ENCODE peak calls at places on chromosomes 5 and 9, in five cellular contexts. One of them, this sample, is unnamed.

GRCh38 chr9:99778308-99778707 is 43.4 kb upstream of the NR4A3 start:
- DNase-seq in NT2/D1: no peak
- DNase-seq in GM12878: no peak
- DNase-seq in HepG2: no peak
- DNase-seq in H1: no peak
- DNase-seq in this sample: no peak

GRCh38 chr5:117084052-117084451 is 509.4 kb upstream of the SEMA6A start:
- DNase-seq in NT2/D1: no peak
- DNase-seq in GM12878: no peak
- DNase-seq in HepG2: no peak
- DNase-seq in H1: no peak
- DNase-seq in this sample: no peak

GRCh38 chr5:92508271-92508670 is 1072.7 kb downstream of the NR2F1-AS1 start:
- DNase-seq in NT2/D1: no peak
- DNase-seq in GM12878: no peak
- DNase-seq in HepG2: no peak
- DNase-seq in H1: no peak
- DNase-seq in this sample: no peak

GRCh38 chr5:95903838-95904237 is 57.8 kb downstream of the ELL2 start:
- DNase-seq in NT2/D1: no peak
- DNase-seq in GM12878: no peak
- DNase-seq in HepG2: no peak
- DNase-seq in H1: no peak
- DNase-seq in this sample: no peak

GRCh38 chr9:35938474-35939145 is 19.3 kb downstream of the OR2S2 start:
- DNase-seq in NT2/D1: no peak
- DNase-seq in GM12878: no peak
- DNase-seq in HepG2: no peak
- DNase-seq in H1: no peak
- DNase-seq in this sample: no peak

GRCh38 chr9:129514891-129515290 is 106.0 kb downstream of the C9orf50 start:
- DNase-seq in NT2/D1: no peak
- DNase-seq in GM12878: no peak
- DNase-seq in HepG2: no peak
- DNase-seq in H1: no peak
- DNase-seq in this sample: no peak

GRCh38 chr9:113645224-113645971 is 181.9 kb downstream of the RGS3 start:
- DNase-seq in NT2/D1: no peak
- DNase-seq in GM12878: no peak
- DNase-seq in HepG2: no peak
- DNase-seq in H1: no peak
- DNase-seq in this sample: no peak

GRCh38 chr5:61472172-61472958 is 140.3 kb downstream of the ZSWIM6 start:
- DNase-seq in NT2/D1: no peak
- DNase-seq in GM12878: no peak
- DNase-seq in HepG2: no peak
- DNase-seq in H1: no peak
- DNase-seq in this sample: no peak

GRCh38 chr9:84671651-84672467 is 2.3 kb downstream of the NTRK2 start:
- DNase-seq in NT2/D1: no peak
- DNase-seq in GM12878: no peak
- DNase-seq in HepG2: no peak
- DNase-seq in H1: no peak
- DNase-seq in this sample: no peak

GRCh38 chr5:115778417-115778816 is 38.0 kb downstream of the CDO1 start:
- DNase-seq in NT2/D1: no peak
- DNase-seq in GM12878: no peak
- DNase-seq in HepG2: no peak
- DNase-seq in H1: no peak
- DNase-seq in this sample: no peak

GRCh38 chr9:37968228-37968672 is 64.3 kb upstream of the SLC25A51 start:
- DNase-seq in NT2/D1: no peak
- DNase-seq in GM12878: no peak
- DNase-seq in HepG2: peak
- DNase-seq in H1: no peak
- DNase-seq in this sample: no peak

GRCh38 chr5:80161165-80161564 is 94.7 kb downstream of the SERINC5 start:
- DNase-seq in NT2/D1: no peak
- DNase-seq in GM12878: no peak
- DNase-seq in HepG2: no peak
- DNase-seq in H1: no peak
- DNase-seq in this sample: no peak

GRCh38 chr9:88583901-88584596 is 49.1 kb downstream of the NXNL2 start:
- DNase-seq in NT2/D1: no peak
- DNase-seq in GM12878: no peak
- DNase-seq in HepG2: no peak
- DNase-seq in H1: no peak
- DNase-seq in this sample: no peak

GRCh38 chr9:109905472-109905871 is 125.5 kb downstream of the PALM2AKAP2 start:
- DNase-seq in NT2/D1: no peak
- DNase-seq in GM12878: no peak
- DNase-seq in HepG2: no peak
- DNase-seq in H1: no peak
- DNase-seq in this sample: no peak

GRCh38 chr9:109907400-109907799 is 127.4 kb downstream of the PALM2AKAP2 start:
- DNase-seq in NT2/D1: no peak
- DNase-seq in GM12878: no peak
- DNase-seq in HepG2: no peak
- DNase-seq in H1: no peak
- DNase-seq in this sample: no peak

GRCh38 chr9:109908459-109909390 is 128.7 kb downstream of the PALM2AKAP2 start:
- DNase-seq in NT2/D1: no peak
- DNase-seq in GM12878: no peak
- DNase-seq in HepG2: no peak
- DNase-seq in H1: no peak
- DNase-seq in this sample: no peak

GRCh38 chr9:109906766-109907382 is 126.9 kb downstream of the PALM2AKAP2 start:
- DNase-seq in NT2/D1: no peak
- DNase-seq in GM12878: no peak
- DNase-seq in HepG2: peak
- DNase-seq in H1: no peak
- DNase-seq in this sample: no peak

GRCh38 chr9:109907810-109908458 is 127.9 kb downstream of the PALM2AKAP2 start:
- DNase-seq in NT2/D1: no peak
- DNase-seq in GM12878: no peak
- DNase-seq in HepG2: peak
- DNase-seq in H1: no peak
- DNase-seq in this sample: no peak
- TF ChIP-seq SUZ12 in NT2/D1: no peak
- TF ChIP-seq SUZ12 in GM12878: no peak
- TF ChIP-seq SUZ12 in HepG2: no peak
- TF ChIP-seq SUZ12 in H1: no peak
- TF ChIP-seq SUZ12 in this sample: no peak

GRCh38 chr9:124419832-124420489 is 4.7 kb upstream of the PSMB7 start:
- DNase-seq in NT2/D1: no peak
- DNase-seq in GM12878: no peak
- DNase-seq in HepG2: no peak
- DNase-seq in H1: no peak
- DNase-seq in this sample: no peak

GRCh38 chr9:124423591-124423990 is 8.3 kb upstream of the PSMB7 start:
- DNase-seq in NT2/D1: no peak
- DNase-seq in GM12878: no peak
- DNase-seq in HepG2: no peak
- DNase-seq in H1: no peak
- DNase-seq in this sample: no peak

GRCh38 chr9:124423155-124423554 is 7.9 kb upstream of the PSMB7 start:
- DNase-seq in NT2/D1: no peak
- DNase-seq in GM12878: no peak
- DNase-seq in HepG2: no peak
- DNase-seq in H1: no peak
- DNase-seq in this sample: no peak

GRCh38 chr9:124415852-124416484 is 726 bp upstream of the PSMB7 start:
- DNase-seq in NT2/D1: no peak
- DNase-seq in GM12878: no peak
- DNase-seq in HepG2: no peak
- DNase-seq in H1: no peak
- DNase-seq in this sample: no peak

GRCh38 chr9:124420991-124421543 is 5.8 kb upstream of the PSMB7 start:
- DNase-seq in NT2/D1: no peak
- DNase-seq in GM12878: no peak
- DNase-seq in HepG2: no peak
- DNase-seq in H1: no peak
- DNase-seq in this sample: no peak
- TF ChIP-seq SUZ12 in NT2/D1: no peak
- TF ChIP-seq SUZ12 in GM12878: no peak
- TF ChIP-seq SUZ12 in HepG2: no peak
- TF ChIP-seq SUZ12 in H1: no peak
- TF ChIP-seq SUZ12 in this sample: no peak

DNA sequence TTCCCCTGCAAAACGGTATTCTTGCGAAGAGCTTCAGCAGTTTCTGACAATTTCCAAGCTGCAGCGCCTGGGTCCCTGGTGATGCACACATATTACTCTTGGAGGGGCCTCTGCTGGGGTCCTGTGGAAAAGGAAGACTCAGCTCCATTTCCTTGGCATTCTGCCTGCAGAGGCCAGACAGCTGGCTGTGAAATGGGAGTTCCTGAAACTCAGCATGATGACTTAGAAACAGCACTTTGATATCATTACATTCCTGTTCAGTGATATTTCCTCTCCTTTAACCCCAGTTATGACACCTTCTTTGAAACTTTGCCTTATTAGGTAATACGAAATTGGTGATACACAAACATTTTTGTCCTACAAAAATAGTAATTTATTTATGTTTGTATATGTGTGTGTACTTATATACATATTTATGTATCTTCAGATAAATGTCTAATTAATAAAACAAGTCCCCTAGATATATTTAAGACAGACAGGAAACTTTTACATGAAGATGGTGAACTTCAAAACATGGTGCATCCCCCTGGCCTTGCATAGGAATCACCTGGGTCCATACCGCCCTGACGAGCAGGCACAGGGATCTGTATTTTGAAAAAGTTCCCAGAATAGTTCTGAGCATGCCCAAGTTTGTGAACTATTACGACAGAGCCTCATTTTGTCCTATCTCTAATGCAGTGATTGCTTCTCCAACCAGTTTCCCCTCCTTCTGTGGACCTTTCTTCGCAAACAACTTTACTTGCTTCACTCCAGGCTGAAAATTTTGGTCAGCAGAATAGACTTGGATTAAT is 98.3 kb downstream of the APBA1 start:
- DNase-seq in NT2/D1: no peak
- DNase-seq in GM12878: no peak
- DNase-seq in HepG2: no peak
- DNase-seq in H1: no peak
- DNase-seq in this sample: no peak
- TF ChIP-seq SUZ12 in NT2/D1: no peak
- TF ChIP-seq SUZ12 in GM12878: no peak
- TF ChIP-seq SUZ12 in HepG2: no peak
- TF ChIP-seq SUZ12 in H1: no peak
- TF ChIP-seq SUZ12 in this sample: no peak

DNA sequence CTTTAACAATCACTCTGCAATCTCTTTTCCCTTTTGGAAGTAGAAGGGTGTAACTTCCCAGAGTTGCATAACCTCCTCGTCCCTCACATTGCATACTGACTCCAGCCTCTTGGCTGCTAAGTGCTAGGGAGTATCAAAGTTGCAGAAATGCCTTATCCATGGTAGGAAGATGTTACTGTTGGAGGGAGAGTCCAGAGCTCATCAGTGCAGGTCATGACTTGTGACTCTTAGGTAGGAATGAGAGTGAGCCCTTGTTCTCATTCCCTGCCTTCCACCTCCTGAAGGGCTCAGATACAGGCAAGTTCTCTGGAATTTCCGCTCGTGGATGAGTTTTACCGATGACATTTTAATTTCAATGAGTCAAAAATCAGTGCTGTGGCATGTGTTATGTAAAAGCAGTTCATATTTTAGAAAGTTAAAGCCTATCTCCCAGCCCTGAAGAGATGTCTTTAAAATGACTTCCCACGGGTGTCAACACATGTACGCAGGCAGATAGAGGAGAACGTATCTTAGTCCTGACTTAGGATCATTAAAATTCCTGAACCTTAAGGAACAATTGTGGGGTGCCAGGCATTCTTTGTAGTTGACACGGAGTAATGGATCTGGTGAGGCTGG is 17.0 kb downstream of the IRX1 start:
- DNase-seq in NT2/D1: no peak
- DNase-seq in GM12878: no peak
- DNase-seq in HepG2: no peak
- DNase-seq in H1: no peak
- DNase-seq in this sample: no peak
- TF ChIP-seq SUZ12 in NT2/D1: no peak
- TF ChIP-seq SUZ12 in GM12878: no peak
- TF ChIP-seq SUZ12 in HepG2: no peak
- TF ChIP-seq SUZ12 in H1: no peak
- TF ChIP-seq SUZ12 in this sample: no peak

DNA sequence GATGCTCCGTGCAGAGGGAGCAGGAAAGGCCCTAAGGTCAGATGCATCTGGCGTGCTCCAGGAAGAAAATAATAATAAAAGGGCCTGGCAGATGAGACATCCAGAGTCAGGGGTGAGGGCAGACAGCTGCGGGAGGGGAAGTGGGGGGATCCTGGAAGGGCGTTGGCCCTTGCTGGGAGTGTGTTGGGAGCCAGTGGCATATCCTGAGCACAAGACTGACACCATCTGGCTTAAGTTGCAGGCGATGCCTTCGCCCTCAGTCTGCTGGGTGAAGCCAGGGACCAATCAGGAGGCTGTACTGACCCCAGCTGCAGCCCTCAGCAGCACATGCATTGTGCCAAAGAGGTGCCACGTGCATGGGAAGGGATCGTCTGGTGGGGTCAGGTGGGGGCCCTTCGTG is 3.8 kb downstream of the OR2V2 start:
- DNase-seq in NT2/D1: no peak
- DNase-seq in GM12878: no peak
- DNase-seq in HepG2: no peak
- DNase-seq in H1: no peak
- DNase-seq in this sample: no peak
- TF ChIP-seq SUZ12 in NT2/D1: no peak
- TF ChIP-seq SUZ12 in GM12878: no peak
- TF ChIP-seq SUZ12 in HepG2: no peak
- TF ChIP-seq SUZ12 in H1: no peak
- TF ChIP-seq SUZ12 in this sample: no peak

GRCh38 chr5:1199649-1200494 is 1.5 kb upstream of the SLC6A19 start:
- DNase-seq in NT2/D1: no peak
- DNase-seq in GM12878: no peak
- DNase-seq in HepG2: peak
- DNase-seq in H1: no peak
- DNase-seq in this sample: no peak

GRCh38 chr5:1202798-1203185 is 1.4 kb downstream of the SLC6A19 start:
- DNase-seq in NT2/D1: no peak
- DNase-seq in GM12878: no peak
- DNase-seq in HepG2: no peak
- DNase-seq in H1: no peak
- DNase-seq in this sample: no peak

GRCh38 chr5:1200495-1201326 is 684 bp upstream of the SLC6A19 start:
- DNase-seq in NT2/D1: no peak
- DNase-seq in GM12878: no peak
- DNase-seq in HepG2: no peak
- DNase-seq in H1: no peak
- DNase-seq in this sample: no peak

GRCh38 chr5:1202026-1202797 is 817 bp downstream of the SLC6A19 start:
- DNase-seq in NT2/D1: no peak
- DNase-seq in GM12878: no peak
- DNase-seq in HepG2: no peak
- DNase-seq in H1: no peak
- DNase-seq in this sample: no peak

GRCh38 chr5:1201327-1202025 is at the start of gene SLC6A19:
- DNase-seq in NT2/D1: no peak
- DNase-seq in GM12878: no peak
- DNase-seq in HepG2: no peak
- DNase-seq in H1: no peak
- DNase-seq in this sample: no peak
- TF ChIP-seq SUZ12 in NT2/D1: no peak
- TF ChIP-seq SUZ12 in GM12878: no peak
- TF ChIP-seq SUZ12 in HepG2: no peak
- TF ChIP-seq SUZ12 in H1: no peak
- TF ChIP-seq SUZ12 in this sample: no peak